ENCODE peak calls at places on chromosome 12, in six cellular contexts. Q is ovary, R is testis, Y is brain microvascular endothelial cell, N is uterus, W is AG04449. U is an unnamed sample.
A peak's percentile ranks its signal among the peaks of the same experiment; 100 is the strongest.

GRCh38 chr12:3752096-3752709 is 706 bp downstream of the CRACR2A start:
- DNase-seq in Q (no peak), R (peak; percentile 33), Y (peak; percentile 72), N (no peak), W (no peak), U (no peak)

GRCh38 chr12:132727091-132727794 is 16.6 kb downstream of the PGAM5 start:
- DNase-seq in Q (no peak), R (no peak), Y (no peak), N (no peak), W (no peak), U (no peak)

GRCh38 chr12:95413576-95413975 is 60.4 kb upstream of the METAP2 start:
- DNase-seq in Q (no peak), R (no peak), Y (no peak), N (no peak), W (no peak), U (no peak)

GRCh38 chr12:111777345-111778045 is 10.8 kb downstream of the ALDH2 start:
- DNase-seq in Q (no peak), R (peak; percentile 43), Y (no peak), N (no peak), W (no peak), U (no peak)

GRCh38 chr12:76529226-76529918 is 30.2 kb downstream of the OSBPL8 start:
- DNase-seq in Q (no peak), R (no peak), Y (no peak), N (no peak), W (no peak), U (no peak)

GRCh38 chr12:4771960-4772566 is 51.9 kb downstream of the GALNT8 start:
- DNase-seq in Q (no peak), R (no peak), Y (no peak), N (no peak), W (no peak), U (no peak)

GRCh38 chr12:52821826-52822660 is 8.1 kb upstream of the KRT4 start:
- DNase-seq in Q (no peak), R (no peak), Y (no peak), N (no peak), W (no peak), U (no peak)

GRCh38 chr12:26018926-26019325 is 60.4 kb downstream of the RASSF8 start:
- DNase-seq in Q (no peak), R (no peak), Y (no peak), N (no peak), W (no peak), U (no peak)

GRCh38 chr12:95970905-95971304 is 25.2 kb downstream of the HAL start:
- DNase-seq in Q (no peak), R (no peak), Y (no peak), N (no peak), W (no peak), U (peak; percentile 7)

GRCh38 chr12:56346663-56347062 is 8.0 kb downstream of the IL23A start:
- DNase-seq in Q (no peak), R (no peak), Y (no peak), N (no peak), W (no peak), U (no peak)

GRCh38 chr12:62196146-62196545 is 64.1 kb upstream of the USP15 start:
- DNase-seq in Q (no peak), R (no peak), Y (no peak), N (no peak), W (no peak), U (no peak)

GRCh38 chr12:100365411-100365810 is 8.5 kb downstream of the SLC17A8 start:
- DNase-seq in Q (no peak), R (no peak), Y (no peak), N (no peak), W (no peak), U (no peak)

GRCh38 chr12:90791445-90791844 is 163.5 kb downstream of the CCER1 start:
- DNase-seq in Q (no peak), R (no peak), Y (no peak), N (no peak), W (no peak), U (no peak)

GRCh38 chr12:109157986-109158385 is 41.6 kb downstream of the ACACB start:
- DNase-seq in Q (no peak), R (no peak), Y (no peak), N (no peak), W (no peak), U (no peak)

GRCh38 chr12:77995436-77996167 is 164.9 kb downstream of the NAV3 start:
- DNase-seq in Q (no peak), R (no peak), Y (peak; percentile 76), N (no peak), W (peak; percentile 9), U (no peak)

GRCh38 chr12:65821336-65821735 is 2.9 kb upstream of the HMGA2 start:
- DNase-seq in Q (no peak), R (no peak), Y (no peak), N (no peak), W (no peak), U (no peak)

GRCh38 chr12:53345486-53346195 is 9.5 kb upstream of the SP7 start:
- DNase-seq in Q (peak; percentile 51), R (no peak), Y (peak; percentile 37), N (no peak), W (no peak), U (no peak)

GRCh38 chr12:10688042-10688441 is 14.2 kb upstream of the STYK1 start:
- DNase-seq in Q (no peak), R (no peak), Y (no peak), N (no peak), W (no peak), U (no peak)

GRCh38 chr12:124565071-124565491 is 2.3 kb downstream of the NCOR2 start:
- DNase-seq in Q (no peak), R (peak; percentile 65), Y (no peak), N (no peak), W (no peak), U (no peak)

GRCh38 chr12:11015775-11016430 is 6.5 kb downstream of the TAS2R19 start:
- DNase-seq in Q (no peak), R (no peak), Y (no peak), N (no peak), W (no peak), U (no peak)

GRCh38 chr12:113154351-113154973 is 4.9 kb downstream of the CFAP73 start:
- DNase-seq in Q (no peak), R (no peak), Y (no peak), N (no peak), W (no peak), U (no peak)

GRCh38 chr12:25623816-25624215 is 70.7 kb upstream of the LMNTD1 start:
- DNase-seq in Q (no peak), R (no peak), Y (no peak), N (no peak), W (no peak), U (no peak)

DNA sequence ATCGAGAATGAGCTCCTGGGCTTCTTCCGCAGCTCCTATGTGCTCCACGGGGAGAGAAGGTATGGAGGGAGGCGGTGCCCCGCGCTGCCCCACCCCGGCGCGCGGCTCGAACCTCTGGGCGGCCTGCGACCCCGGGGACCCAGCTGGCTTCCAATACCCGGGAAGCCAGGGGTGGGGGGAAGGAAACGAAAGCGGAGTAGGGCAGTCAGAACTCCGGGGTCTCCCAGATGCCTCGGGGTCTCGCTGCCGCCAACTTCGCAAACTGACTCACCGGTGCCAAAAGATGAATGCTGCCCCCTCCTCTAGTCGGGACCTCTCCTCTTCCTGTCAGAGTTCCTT is 1.3 kb downstream of the TRHDE start:
- DNase-seq in Q (peak; percentile 31), R (no peak), Y (no peak), N (no peak), W (no peak), U (no peak)
- H3K4me3 ChIP-seq in Q (peak overlapping the region; percentile 60), R (peak overlapping the region; percentile 59), Y (peak overlapping the region; percentile 84), N (peak overlapping the region; percentile 65), W (peak overlapping the region; percentile 93), U (peak overlapping the region; percentile 67)

DNA sequence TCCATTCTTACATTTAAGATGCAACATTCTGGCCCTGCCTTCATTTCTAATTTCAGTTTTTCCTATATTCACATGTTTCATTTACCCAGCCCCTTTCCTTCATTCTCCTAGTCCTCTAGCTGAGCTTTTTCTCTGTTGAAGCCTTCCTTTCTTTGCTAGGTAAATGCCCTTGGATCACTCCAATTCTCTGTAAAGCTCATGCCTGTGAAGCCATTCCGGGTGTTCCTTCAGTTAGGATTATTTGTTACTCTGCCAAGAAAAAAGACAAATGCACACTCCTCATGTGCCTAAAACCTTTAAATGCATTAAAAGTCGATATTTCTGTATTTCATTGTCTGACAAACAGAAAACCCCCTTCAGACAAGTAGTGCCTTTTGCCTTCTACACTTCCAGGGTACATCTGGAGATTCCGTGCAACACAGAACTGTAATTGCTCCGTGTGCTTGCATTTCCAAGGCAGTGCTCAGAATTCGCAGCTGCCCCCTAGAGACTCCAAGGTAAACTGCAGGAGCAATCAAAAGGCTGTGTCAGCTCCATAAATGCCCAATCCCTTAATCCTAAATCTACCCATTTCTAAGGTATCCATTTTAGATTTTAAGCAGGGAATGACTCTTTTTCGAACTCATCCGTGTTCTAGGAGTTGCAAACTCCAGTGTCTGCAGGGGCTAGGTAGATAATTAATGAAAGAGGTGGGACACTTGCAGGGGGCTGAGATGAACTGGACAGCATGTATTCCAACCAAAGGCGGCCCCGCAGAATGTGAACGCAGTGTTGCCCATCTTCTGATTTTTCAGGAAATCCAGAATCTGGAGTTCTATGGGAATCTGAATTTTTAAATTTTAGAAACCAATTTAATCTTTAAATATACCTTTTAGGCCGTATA is 320.2 kb downstream of the GRIN2B start:
- DNase-seq in Q (peak; percentile 25), R (peak; percentile 72), Y (peak; percentile 38), N (peak; percentile 18), W (no peak), U (peak; percentile 2)
- TF ChIP-seq CTCF in Q (peak; percentile 45), R (peak; percentile 81), Y (peak; percentile 84), N (peak; percentile 62), W (peak; percentile 79), U (peak; percentile 88)

GRCh38 chr12:50211392-50212070 is 44.4 kb upstream of the CERS5 start:
- DNase-seq in Q (no peak), R (no peak), Y (no peak), N (no peak), W (no peak), U (no peak)
- H3K4me3 ChIP-seq in Q (no peak overlapping the region), R (no peak overlapping the region), Y (no peak overlapping the region), N (no peak overlapping the region), W (no peak overlapping the region), U (no peak overlapping the region)

GRCh38 chr12:22729898-22730443 is 105.0 kb downstream of the ETNK1 start:
- DNase-seq in Q (no peak), R (no peak), Y (peak; percentile 14), N (no peak), W (peak; percentile 52), U (no peak)

GRCh38 chr12:22731231-22731630 is 106.3 kb downstream of the ETNK1 start:
- DNase-seq in Q (no peak), R (no peak), Y (no peak), N (no peak), W (no peak), U (no peak)

GRCh38 chr12:22729431-22729830 is 104.5 kb downstream of the ETNK1 start:
- DNase-seq in Q (no peak), R (no peak), Y (no peak), N (no peak), W (no peak), U (peak; percentile 39)

GRCh38 chr12:22728989-22729388 is 104.0 kb downstream of the ETNK1 start:
- DNase-seq in Q (no peak), R (no peak), Y (no peak), N (no peak), W (no peak), U (peak; percentile 79)

GRCh38 chr12:22733756-22734155 is 108.8 kb downstream of the ETNK1 start:
- DNase-seq in Q (no peak), R (no peak), Y (peak; percentile 7), N (no peak), W (no peak), U (no peak)
- TF ChIP-seq CTCF in Q (no peak), R (no peak), Y (no peak), N (no peak), W (no peak), U (no peak)